ENCODE peak calls at places on chromosomes 11 and 22, in four cellular contexts. T is suprapubic skin, Q is HCT116, F is IMR-90. O is an unnamed sample.

GRCh38 chr11:11074686-11075370 is 217.0 kb upstream of the ZBED5 start:
- DNase-seq in T (no peak), F (no peak), Q (no peak), O (no peak)

GRCh38 chr11:79419120-79419519 is 21.7 kb downstream of the TENM4 start:
- DNase-seq in F (peak), Q (peak), T (no peak), O (no peak)

GRCh38 chr11:122981388-122982264 is at the start of gene BSX:
- DNase-seq in T (peak), Q (no peak), F (peak), O (peak)

GRCh38 chr11:86606849-86607481 is 65.5 kb downstream of the ME3 start:
- DNase-seq in T (no peak), Q (no peak), F (peak), O (no peak)

GRCh38 chr22:33051960-33052839 is 6.0 kb downstream of the SYN3 start:
- DNase-seq in T (no peak), Q (no peak), F (no peak), O (no peak)

GRCh38 chr11:128686045-128686741 is 7.7 kb upstream of the FLI1 start:
- DNase-seq in F (no peak), T (no peak), Q (no peak), O (no peak)

GRCh38 chr11:69138265-69138664 is 17.5 kb upstream of the SMIM38 start:
- DNase-seq in Q (peak), F (peak), T (no peak), O (peak)

GRCh38 chr22:45087802-45088201 is 75.9 kb upstream of the NUP50 start:
- DNase-seq in T (no peak), F (no peak), Q (no peak), O (no peak)

GRCh38 chr22:49451070-49451840 is 376.4 kb downstream of the BRD1 start:
- DNase-seq in T (no peak), F (no peak), Q (no peak), O (no peak)

GRCh38 chr22:36360871-36361383 is 26.8 kb downstream of the MYH9 start:
- DNase-seq in Q (no peak), F (peak), T (no peak), O (peak)

GRCh38 chr11:45332486-45332934 is 46.4 kb upstream of the SYT13 start:
- DNase-seq in F (peak), T (no peak), Q (peak), O (peak)

GRCh38 chr22:37484115-37485005 is 1.8 kb downstream of the MFNG start:
- DNase-seq in F (no peak), Q (no peak), T (no peak), O (peak)

GRCh38 chr11:14908214-14908880 is 16.3 kb upstream of the CYP2R1 start:
- DNase-seq in Q (peak), T (no peak), F (peak), O (peak)

GRCh38 chr11:130219148-130219547 is 59.6 kb downstream of the ST14 start:
- DNase-seq in Q (no peak), F (no peak), T (no peak), O (no peak)

GRCh38 chr22:36435516-36436415 is 45.7 kb downstream of the TXN2 start:
- DNase-seq in T (no peak), F (no peak), Q (no peak), O (no peak)

DNA sequence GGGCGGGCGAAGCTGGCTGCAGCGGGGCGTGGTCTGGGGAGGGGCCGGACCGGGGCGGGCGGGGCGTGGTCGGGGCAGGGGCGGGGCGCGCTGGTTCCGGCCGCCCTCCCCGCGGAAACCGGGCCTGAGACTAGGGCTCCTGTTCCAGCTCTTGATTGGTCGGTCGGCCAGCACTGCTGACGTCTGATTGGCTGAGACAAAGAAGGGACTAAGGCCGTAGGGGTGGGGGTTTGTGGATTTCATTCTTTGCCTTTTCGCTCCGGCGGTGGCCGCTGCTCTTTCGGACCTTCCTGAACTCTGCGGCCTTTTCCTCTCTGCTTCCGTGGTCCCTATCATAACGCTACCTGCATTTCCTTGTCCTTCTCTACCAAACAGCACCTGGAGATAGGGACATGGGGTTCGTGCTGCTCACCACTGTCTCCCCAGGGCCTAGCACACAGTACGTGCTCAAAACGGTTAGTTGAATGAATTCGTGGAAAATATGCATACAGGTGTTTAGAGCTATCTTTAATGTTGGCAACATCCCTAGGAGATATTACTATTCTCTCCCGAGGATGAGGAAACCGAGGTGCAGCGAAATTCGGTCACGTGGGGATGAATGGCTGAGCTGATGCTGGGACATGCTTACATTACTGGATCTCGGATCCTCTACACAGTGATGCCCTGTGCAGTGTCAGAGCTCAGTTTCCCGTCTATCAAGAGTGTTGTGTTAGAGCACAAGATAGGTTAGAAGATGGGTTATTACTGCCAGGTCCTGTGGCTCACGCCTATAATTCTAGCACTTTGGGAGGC is 62.8 kb downstream of the NFAM1 start:
- DNase-seq in F (peak), Q (peak), T (peak), O (peak)
- TF ChIP-seq POLR2A in F (no peak), Q (peak), T (no peak), O (no peak)

DNA sequence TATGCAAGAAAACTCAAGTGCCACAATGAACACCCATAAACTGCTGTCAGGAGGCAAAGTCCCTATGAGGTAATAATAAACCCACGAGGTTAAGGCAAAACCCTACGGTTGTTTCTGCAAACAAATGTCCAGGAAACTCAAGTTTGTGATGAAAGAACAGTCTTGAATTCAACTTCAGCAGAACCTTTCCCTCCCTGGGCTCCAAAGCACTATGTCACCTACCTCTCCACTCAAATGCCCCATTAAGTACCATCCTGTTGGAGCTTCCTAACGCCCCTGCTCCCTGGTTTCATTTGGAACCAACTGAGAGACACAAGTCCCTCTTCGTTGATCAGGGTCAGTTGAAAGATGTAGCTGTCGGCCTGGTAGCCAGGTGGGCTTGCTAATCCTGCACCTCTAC is 2.6 kb upstream of the C11orf91 start:
- DNase-seq in F (no peak), T (no peak), Q (no peak), O (no peak)
- TF ChIP-seq POLR2A in F (no peak), T (no peak), Q (no peak), O (no peak)

DNA sequence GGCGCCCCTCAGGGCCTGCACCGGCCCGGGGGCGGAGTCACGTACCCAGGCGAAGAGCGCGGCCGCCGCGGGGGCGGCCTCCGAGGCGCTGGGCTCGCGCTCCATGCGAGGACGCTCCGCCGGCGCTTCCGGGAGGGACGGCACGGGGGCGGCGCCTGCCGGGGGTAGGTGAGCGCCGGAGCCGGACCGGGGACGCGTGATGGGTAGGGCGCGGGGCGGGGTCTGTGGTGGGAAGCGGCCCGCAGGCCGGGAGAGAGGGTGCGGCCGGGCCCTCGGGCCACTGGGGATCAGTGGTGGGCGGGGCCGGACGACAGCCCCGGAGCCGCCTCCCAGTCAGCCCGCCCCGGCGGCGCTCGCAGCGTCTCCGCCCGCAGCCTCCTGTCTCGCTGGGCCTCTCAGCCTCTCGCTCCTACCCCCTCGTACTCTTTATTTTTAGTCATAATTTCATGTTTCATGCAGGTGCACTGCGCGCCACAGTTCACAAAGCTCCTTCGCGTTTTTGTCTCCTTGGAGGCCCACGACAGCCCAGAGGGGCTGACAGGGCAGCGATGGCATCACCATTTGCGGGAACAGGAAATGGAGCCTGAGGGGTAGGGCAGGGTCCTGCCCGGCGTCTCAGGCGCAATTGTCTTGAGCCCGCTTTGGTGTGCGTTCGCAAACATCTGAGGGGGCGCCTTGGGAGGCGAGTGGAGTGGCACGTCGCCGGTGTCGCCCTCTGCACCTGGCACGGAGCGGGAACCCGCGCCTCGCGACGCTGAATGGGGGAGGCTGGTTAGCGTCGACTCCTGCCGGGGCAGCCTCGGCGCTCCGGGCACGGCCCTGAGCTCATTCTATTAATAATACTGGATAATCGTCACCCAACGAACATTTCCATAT is at the start of gene SERGEF:
- DNase-seq in Q (peak), T (peak), F (peak), O (peak)
- TF ChIP-seq POLR2A in Q (peak), T (no peak), F (no peak), O (peak)

DNA sequence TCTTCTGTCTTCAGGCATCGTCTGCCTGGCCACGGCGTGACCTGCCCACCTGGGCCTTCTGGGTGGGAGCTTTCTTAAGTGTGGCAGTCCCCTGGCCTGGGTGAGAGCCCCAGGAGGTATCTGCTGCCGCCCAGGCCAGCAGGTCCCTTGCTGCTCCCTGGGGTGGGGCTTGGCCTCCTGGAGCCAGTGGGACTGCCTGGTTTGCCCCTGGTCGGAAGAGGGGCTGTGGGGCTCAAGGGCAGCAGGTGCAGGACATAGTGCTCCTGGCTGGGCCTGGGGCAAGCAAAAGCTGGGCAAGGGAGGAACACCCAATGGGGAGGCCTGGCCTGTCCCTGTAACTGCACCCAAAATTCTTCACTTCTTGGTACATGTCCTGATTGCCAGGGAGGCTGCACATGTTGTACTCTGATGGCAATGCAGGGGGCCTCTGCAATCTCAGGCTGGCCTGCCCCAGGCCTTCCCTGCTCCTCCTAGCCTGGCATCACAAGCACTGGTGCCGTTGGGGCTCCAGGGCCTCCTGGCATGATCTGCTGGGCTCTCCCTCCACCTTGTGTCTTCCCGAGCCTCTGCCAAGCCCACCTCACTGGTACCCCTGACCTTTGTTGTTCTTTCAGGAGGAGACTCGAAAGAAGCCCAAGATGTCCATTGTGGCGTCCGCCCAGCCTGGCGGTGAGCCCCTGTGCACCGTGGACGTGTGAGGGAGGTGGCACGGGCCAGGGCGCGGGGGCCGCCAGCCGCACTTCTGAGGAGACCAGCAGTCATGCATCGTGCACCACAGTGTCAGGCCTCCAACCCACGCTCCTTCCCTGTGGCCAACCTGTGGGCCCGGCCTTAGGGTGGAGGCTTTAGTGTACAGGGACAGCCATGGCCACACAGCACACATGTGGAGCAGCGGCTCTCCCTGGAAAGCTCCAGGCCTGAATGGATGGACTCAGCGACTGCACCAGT is 6.2 kb upstream of the RANBP1 start:
- DNase-seq in T (no peak), F (no peak), Q (no peak), O (no peak)
- TF ChIP-seq POLR2A in T (no peak), F (no peak), Q (no peak), O (peak)

GRCh38 chr11:13279487-13279834 is 1.9 kb downstream of the BMAL1 start:
- DNase-seq in F (no peak), Q (no peak), T (no peak), O (no peak)

GRCh38 chr11:13277719-13278619 is at the start of gene BMAL1:
- DNase-seq in Q (no peak), F (no peak), T (peak), O (peak)

GRCh38 chr11:13276454-13276851 is 1.1 kb upstream of the BMAL1 start:
- DNase-seq in T (no peak), F (no peak), Q (no peak), O (peak)

GRCh38 chr11:13278620-13279486 is 1.3 kb downstream of the BMAL1 start:
- DNase-seq in F (no peak), T (no peak), Q (no peak), O (peak)

GRCh38 chr11:13276852-13277718 is 505 bp upstream of the BMAL1 start:
- DNase-seq in T (peak), F (peak), Q (peak), O (peak)
- TF ChIP-seq POLR2A in T (no peak), F (no peak), Q (peak), O (peak)

O was measured in erythroblast.